ENCODE peak calls at places on chromosomes 5 and 9, in six cellular contexts. One of them, this sample, is unnamed.

GRCh38 chr5:124670672-124671592 is 75.5 kb downstream of the ZNF608 start:
- DNase-seq in T-cell: no peak
- DNase-seq in GM23248: no peak
- DNase-seq in transverse colon: no peak
- DNase-seq in nucleus accumbens: no peak
- DNase-seq in neural crest cell: no peak
- DNase-seq in this sample: no peak

GRCh38 chr9:75027187-75028107 is 646 bp downstream of the CARNMT1 start:
- DNase-seq in T-cell: peak
- DNase-seq in GM23248: peak
- DNase-seq in transverse colon: peak
- DNase-seq in neural crest cell: peak
- DNase-seq in nucleus accumbens: peak
- DNase-seq in this sample: peak

GRCh38 chr9:109966643-109967368 is 186.8 kb downstream of the PALM2AKAP2 start:
- DNase-seq in T-cell: no peak
- DNase-seq in GM23248: no peak
- DNase-seq in nucleus accumbens: no peak
- DNase-seq in transverse colon: no peak
- DNase-seq in neural crest cell: no peak
- DNase-seq in this sample: no peak

GRCh38 chr5:101244621-101245020 is 341.5 kb upstream of the ST8SIA4 start:
- DNase-seq in GM23248: no peak
- DNase-seq in transverse colon: no peak
- DNase-seq in T-cell: no peak
- DNase-seq in neural crest cell: no peak
- DNase-seq in nucleus accumbens: no peak
- DNase-seq in this sample: no peak

GRCh38 chr9:120344230-120344629 is 235.7 kb downstream of the CDK5RAP2 start:
- DNase-seq in GM23248: peak
- DNase-seq in T-cell: no peak
- DNase-seq in neural crest cell: no peak
- DNase-seq in nucleus accumbens: no peak
- DNase-seq in transverse colon: no peak
- DNase-seq in this sample: no peak

GRCh38 chr5:139094154-139095131 is 103.7 kb downstream of the SIL1 start:
- DNase-seq in nucleus accumbens: no peak
- DNase-seq in T-cell: no peak
- DNase-seq in neural crest cell: no peak
- DNase-seq in transverse colon: no peak
- DNase-seq in GM23248: no peak
- DNase-seq in this sample: no peak

GRCh38 chr5:150000990-150001659 is 586 bp downstream of the HMGXB3 start:
- DNase-seq in transverse colon: peak
- DNase-seq in GM23248: peak
- DNase-seq in nucleus accumbens: no peak
- DNase-seq in T-cell: peak
- DNase-seq in neural crest cell: peak
- DNase-seq in this sample: no peak

GRCh38 chr5:131209506-131210191 is 38.9 kb downstream of the LYRM7 start:
- DNase-seq in neural crest cell: no peak
- DNase-seq in GM23248: no peak
- DNase-seq in transverse colon: no peak
- DNase-seq in T-cell: peak
- DNase-seq in nucleus accumbens: no peak
- DNase-seq in this sample: no peak

GRCh38 chr9:34636791-34637355 is 714 bp downstream of the SIGMAR1 start:
- DNase-seq in GM23248: no peak
- DNase-seq in neural crest cell: no peak
- DNase-seq in transverse colon: no peak
- DNase-seq in T-cell: no peak
- DNase-seq in nucleus accumbens: no peak
- DNase-seq in this sample: no peak

GRCh38 chr5:101534486-101535110 is 631.5 kb upstream of the ST8SIA4 start:
- DNase-seq in GM23248: peak
- DNase-seq in nucleus accumbens: no peak
- DNase-seq in T-cell: no peak
- DNase-seq in transverse colon: no peak
- DNase-seq in neural crest cell: no peak
- DNase-seq in this sample: no peak

GRCh38 chr5:59790399-59791130 is 103.0 kb downstream of the PDE4D start:
- DNase-seq in nucleus accumbens: no peak
- DNase-seq in neural crest cell: no peak
- DNase-seq in GM23248: peak
- DNase-seq in transverse colon: no peak
- DNase-seq in T-cell: no peak
- DNase-seq in this sample: no peak

GRCh38 chr9:109474170-109474569 is 23.9 kb downstream of the PTPN3 start:
- DNase-seq in nucleus accumbens: no peak
- DNase-seq in transverse colon: no peak
- DNase-seq in neural crest cell: no peak
- DNase-seq in T-cell: no peak
- DNase-seq in GM23248: no peak
- DNase-seq in this sample: no peak

GRCh38 chr9:117188394-117188793 is 226.5 kb downstream of the ASTN2 start:
- DNase-seq in neural crest cell: no peak
- DNase-seq in GM23248: no peak
- DNase-seq in T-cell: no peak
- DNase-seq in nucleus accumbens: no peak
- DNase-seq in transverse colon: no peak
- DNase-seq in this sample: no peak

GRCh38 chr5:159511570-159511969 is 181.3 kb upstream of the IL12B start:
- DNase-seq in neural crest cell: no peak
- DNase-seq in nucleus accumbens: no peak
- DNase-seq in GM23248: peak
- DNase-seq in transverse colon: no peak
- DNase-seq in T-cell: no peak
- DNase-seq in this sample: no peak

GRCh38 chr5:10453564-10453963 is 11.9 kb downstream of the ROPN1L start:
- DNase-seq in neural crest cell: no peak
- DNase-seq in transverse colon: no peak
- DNase-seq in GM23248: peak
- DNase-seq in T-cell: no peak
- DNase-seq in nucleus accumbens: no peak
- DNase-seq in this sample: no peak

GRCh38 chr9:14198544-14199510 is 115.1 kb downstream of the NFIB start:
- DNase-seq in transverse colon: peak
- DNase-seq in neural crest cell: no peak
- DNase-seq in T-cell: no peak
- DNase-seq in nucleus accumbens: peak
- DNase-seq in GM23248: peak
- DNase-seq in this sample: no peak

GRCh38 chr9:22041329-22041728 is 32.2 kb upstream of the CDKN2B start:
- DNase-seq in GM23248: peak
- DNase-seq in T-cell: no peak
- DNase-seq in neural crest cell: no peak
- DNase-seq in transverse colon: no peak
- DNase-seq in nucleus accumbens: no peak
- DNase-seq in this sample: no peak

GRCh38 chr5:145587308-145588071 is 247.7 kb downstream of the PRELID2 start:
- DNase-seq in GM23248: peak
- DNase-seq in T-cell: no peak
- DNase-seq in transverse colon: no peak
- DNase-seq in nucleus accumbens: no peak
- DNase-seq in neural crest cell: no peak
- DNase-seq in this sample: no peak

GRCh38 chr5:53501054-53501453 is 20.6 kb downstream of the FST start:
- DNase-seq in transverse colon: no peak
- DNase-seq in GM23248: no peak
- DNase-seq in nucleus accumbens: no peak
- DNase-seq in T-cell: no peak
- DNase-seq in neural crest cell: no peak
- DNase-seq in this sample: no peak

GRCh38 chr5:79986260-79986659 is 4.8 kb downstream of the MTX3 start:
- DNase-seq in neural crest cell: no peak
- DNase-seq in transverse colon: no peak
- DNase-seq in T-cell: no peak
- DNase-seq in GM23248: no peak
- DNase-seq in nucleus accumbens: no peak
- DNase-seq in this sample: no peak

GRCh38 chr5:1831257-1831656 is 30.1 kb downstream of the NDUFS6 start:
- DNase-seq in nucleus accumbens: no peak
- DNase-seq in transverse colon: no peak
- DNase-seq in GM23248: no peak
- DNase-seq in T-cell: no peak
- DNase-seq in neural crest cell: no peak
- DNase-seq in this sample: no peak

GRCh38 chr9:111999319-111999718 is 102.7 kb downstream of the UGCG start:
- DNase-seq in transverse colon: no peak
- DNase-seq in T-cell: no peak
- DNase-seq in GM23248: no peak
- DNase-seq in nucleus accumbens: no peak
- DNase-seq in neural crest cell: no peak
- DNase-seq in this sample: no peak

GRCh38 chr5:78287833-78288232 is 6.7 kb downstream of the AP3B1 start:
- DNase-seq in transverse colon: no peak
- DNase-seq in neural crest cell: no peak
- DNase-seq in nucleus accumbens: no peak
- DNase-seq in GM23248: peak
- DNase-seq in T-cell: no peak
- DNase-seq in this sample: no peak

GRCh38 chr9:118522093-118523028 is 818.2 kb downstream of the TLR4 start:
- DNase-seq in transverse colon: peak
- DNase-seq in T-cell: no peak
- DNase-seq in nucleus accumbens: no peak
- DNase-seq in GM23248: peak
- DNase-seq in neural crest cell: peak
- DNase-seq in this sample: no peak

GRCh38 chr9:14221558-14221957 is 92.4 kb downstream of the NFIB start:
- DNase-seq in T-cell: no peak
- DNase-seq in neural crest cell: no peak
- DNase-seq in nucleus accumbens: no peak
- DNase-seq in transverse colon: no peak
- DNase-seq in GM23248: peak
- DNase-seq in this sample: no peak

GRCh38 chr9:134403682-134404301 is 77.5 kb downstream of the RXRA start:
- DNase-seq in neural crest cell: no peak
- DNase-seq in T-cell: peak
- DNase-seq in nucleus accumbens: peak
- DNase-seq in transverse colon: peak
- DNase-seq in GM23248: peak
- DNase-seq in this sample: no peak

GRCh38 chr9:134602547-134603362 is 38.8 kb upstream of the COL5A1 start:
- DNase-seq in GM23248: peak
- DNase-seq in neural crest cell: no peak
- DNase-seq in transverse colon: peak
- DNase-seq in nucleus accumbens: no peak
- DNase-seq in T-cell: no peak
- DNase-seq in this sample: no peak

GRCh38 chr5:145980718-145981117 is 44.3 kb downstream of the SH3RF2 start:
- DNase-seq in T-cell: no peak
- DNase-seq in GM23248: no peak
- DNase-seq in neural crest cell: no peak
- DNase-seq in nucleus accumbens: no peak
- DNase-seq in transverse colon: no peak
- DNase-seq in this sample: no peak

GRCh38 chr5:148951612-148952011 is 111.2 kb downstream of the SH3TC2 start:
- DNase-seq in transverse colon: no peak
- DNase-seq in GM23248: no peak
- DNase-seq in T-cell: no peak
- DNase-seq in neural crest cell: no peak
- DNase-seq in nucleus accumbens: no peak
- DNase-seq in this sample: no peak

GRCh38 chr5:139482050-139482889 is at the start of gene STING1:
- DNase-seq in T-cell: peak
- DNase-seq in nucleus accumbens: peak
- DNase-seq in neural crest cell: no peak
- DNase-seq in GM23248: peak
- DNase-seq in transverse colon: peak
- DNase-seq in this sample: peak

GRCh38 chr9:123686131-123686848 is 243.6 kb downstream of the DENND1A start:
- DNase-seq in GM23248: peak
- DNase-seq in nucleus accumbens: no peak
- DNase-seq in T-cell: no peak
- DNase-seq in transverse colon: peak
- DNase-seq in neural crest cell: no peak
- DNase-seq in this sample: no peak

GRCh38 chr9:81849631-81850259 is 78.5 kb upstream of the SPATA31D4 start:
- DNase-seq in nucleus accumbens: no peak
- DNase-seq in GM23248: no peak
- DNase-seq in transverse colon: peak
- DNase-seq in neural crest cell: no peak
- DNase-seq in T-cell: no peak
- DNase-seq in this sample: no peak